ENCODE peak calls at places on chromosomes 7 and 10, in four cellular contexts. V, L, Q and J are unnamed samples.

GRCh38 chr7:142854505-142855400 is at the start of gene EPHB6:
- DNase-seq in V (peak; percentile 92), L (peak; percentile 40), Q (peak; percentile 49), J (peak; percentile 66)

GRCh38 chr7:155948845-155949244 is 136.6 kb upstream of the SHH start:
- DNase-seq in L (no peak), Q (no peak), V (no peak), J (no peak)

GRCh38 chr7:158956805-158957506 is 100.6 kb downstream of the DYNC2I1 start:
- DNase-seq in L (no peak), Q (no peak), V (peak; percentile 70), J (no peak)

GRCh38 chr7:135716677-135717238 is 11.2 kb downstream of the SLC13A4 start:
- DNase-seq in L (no peak), Q (no peak), V (no peak), J (peak; percentile 73)

GRCh38 chr10:25226775-25227682 is 52.2 kb downstream of the GPR158 start:
- DNase-seq in Q (peak; percentile 52), L (no peak), V (peak; percentile 19), J (peak; percentile 72)

GRCh38 chr10:49109669-49110335 is 5.5 kb downstream of the VSTM4 start:
- DNase-seq in V (no peak), L (no peak), Q (no peak), J (no peak)

GRCh38 chr7:148727501-148728278 is 29.0 kb downstream of the CUL1 start:
- DNase-seq in L (no peak), V (no peak), Q (no peak), J (peak; percentile 38)

GRCh38 chr10:61898435-61898778 is 3.1 kb upstream of the ARID5B start:
- DNase-seq in V (no peak), L (no peak), Q (no peak), J (no peak)

GRCh38 chr7:98217623-98218582 is 6.7 kb downstream of the BHLHA15 start:
- DNase-seq in V (peak; percentile 82), L (no peak), Q (peak; percentile 34), J (no peak)